ENCODE peak calls at places on chromosomes 11 and 22, in eight cellular contexts. I is EL; U is adrenal gland; A is central memory CD4-positive, alpha-beta T cell; P is A549; Y is brain microvascular endothelial cell; F is activated gamma-delta T cell treated with anti-CD3 and anti-CD28 coated beads, Interleukin-2, amount 50 U/mL, for 16 hours; E is NCI-H1417 treated with DMSO at 0.1 percent for 48 hours. T is an unnamed sample.

GRCh38 chr11:100010393-100010792 is 676.7 kb upstream of the ARHGAP42 start:
- DNase-seq in Y (no peak), A (no peak), I (no peak), E (no peak), F (no peak), P (no peak), U (no peak), T (no peak)

GRCh38 chr11:88807349-88807748 is 258.4 kb downstream of the GRM5 start:
- DNase-seq in P (no peak), A (no peak), E (no peak), Y (no peak), F (no peak), U (no peak), I (no peak), T (no peak)

GRCh38 chr11:57698843-57699365 is 13.1 kb downstream of the MED19 start:
- DNase-seq in U (no peak), Y (no peak), A (no peak), E (no peak), F (no peak), I (no peak), P (no peak), T (no peak)

GRCh38 chr11:131666617-131667016 is 296.2 kb downstream of the NTM start:
- DNase-seq in A (no peak), U (no peak), Y (no peak), E (no peak), I (peak), P (no peak), F (no peak), T (no peak)

GRCh38 chr22:18987765-18988164 is 51.7 kb upstream of the PRODH start:
- DNase-seq in E (no peak), U (no peak), P (no peak), F (no peak), A (no peak), I (no peak), Y (no peak), T (no peak)

GRCh38 chr11:110131386-110132123 is 38.4 kb downstream of the ZC3H12C start:
- DNase-seq in U (no peak), E (peak), P (no peak), F (no peak), I (no peak), Y (no peak), A (no peak), T (peak)

GRCh38 chr11:34431979-34432378 is 6.8 kb upstream of the CAT start:
- DNase-seq in A (no peak), F (no peak), P (no peak), E (no peak), Y (no peak), U (no peak), I (no peak), T (no peak)

GRCh38 chr11:65426839-65427690 is 4.5 kb downstream of the NEAT1 start:
- DNase-seq in P (peak), E (no peak), F (no peak), U (peak), I (peak), A (peak), Y (peak), T (no peak)

GRCh38 chr22:37632174-37633081 is 7.0 kb upstream of the SH3BP1 start:
- DNase-seq in U (no peak), F (no peak), Y (no peak), I (no peak), E (no peak), A (no peak), P (no peak), T (no peak)

GRCh38 chr22:24883426-24883825 is 63.1 kb downstream of the LHFPL7 start:
- DNase-seq in F (no peak), E (no peak), P (no peak), U (no peak), Y (no peak), I (no peak), A (no peak), T (no peak)

GRCh38 chr22:32206774-32207758 is 2.2 kb upstream of the RFPL2 start:
- DNase-seq in P (peak), E (no peak), U (no peak), I (peak), F (no peak), Y (peak), A (peak), T (no peak)

GRCh38 chr11:76736773-76737495 is 46.2 kb upstream of the TSKU start:
- DNase-seq in E (no peak), Y (no peak), I (no peak), A (no peak), P (no peak), U (no peak), F (no peak), T (no peak)

GRCh38 chr11:119416606-119417580 is 6.1 kb downstream of the THY1 start:
- DNase-seq in F (no peak), A (no peak), I (peak), Y (no peak), U (no peak), E (no peak), P (no peak), T (no peak)

GRCh38 chr11:101987370-101987769 is 59.9 kb upstream of the CFAP300 start:
- DNase-seq in Y (no peak), E (no peak), I (no peak), P (no peak), U (no peak), A (no peak), F (no peak), T (no peak)

GRCh38 chr11:93396356-93396755 is 65.8 kb downstream of the DEUP1 start:
- DNase-seq in I (peak), F (no peak), P (no peak), U (no peak), Y (peak), A (no peak), E (no peak), T (no peak)

GRCh38 chr11:74453373-74453975 is 13.9 kb downstream of the KCNE3 start:
- DNase-seq in A (peak), F (peak), P (peak), U (peak), E (peak), I (peak), Y (peak), T (no peak)

GRCh38 chr11:69938206-69938605 is 119.0 kb upstream of the FGF3 start:
- DNase-seq in E (no peak), F (no peak), A (no peak), P (no peak), U (no peak), I (no peak), Y (no peak), T (no peak)

GRCh38 chr22:24894998-24895397 is 51.5 kb downstream of the LHFPL7 start:
- DNase-seq in E (no peak), A (no peak), I (peak), Y (peak), P (peak), U (peak), F (no peak), T (no peak)

GRCh38 chr11:17026487-17027082 is 12.4 kb upstream of the PLEKHA7 start:
- DNase-seq in A (no peak), P (no peak), I (no peak), Y (no peak), U (no peak), F (no peak), E (no peak), T (no peak)

GRCh38 chr11:123381817-123382554 is 48.1 kb upstream of the GRAMD1B start:
- DNase-seq in P (no peak), F (no peak), I (no peak), E (no peak), A (no peak), Y (no peak), U (no peak), T (no peak)

GRCh38 chr22:37184380-37184755 is 3.7 kb downstream of the C1QTNF6 start:
- DNase-seq in A (no peak), E (no peak), I (no peak), P (no peak), U (no peak), F (no peak), Y (no peak), T (no peak)

GRCh38 chr11:20397281-20397680 is 9.8 kb downstream of the PRMT3 start:
- DNase-seq in I (peak), P (peak), U (no peak), A (peak), F (no peak), Y (peak), E (no peak), T (peak)

GRCh38 chr11:111370902-111371578 is 8.0 kb downstream of the POU2AF1 start:
- DNase-seq in A (no peak), E (no peak), P (no peak), I (no peak), Y (no peak), U (no peak), F (no peak), T (no peak)

GRCh38 chr22:22786301-22787115 is 101.1 kb upstream of the IGLL5 start:
- DNase-seq in Y (no peak), E (peak), P (no peak), A (no peak), I (no peak), F (no peak), U (no peak), T (peak)

GRCh38 chr11:15941206-15941770 is 415.1 kb downstream of the SOX6 start:
- DNase-seq in Y (no peak), A (no peak), U (peak), I (peak), F (no peak), E (no peak), P (no peak), T (no peak)

GRCh38 chr11:72191961-72192381 is at the start of gene FOLR1:
- DNase-seq in F (no peak), I (peak), U (no peak), P (no peak), E (no peak), A (no peak), Y (no peak), T (no peak)

GRCh38 chr11:67275606-67276409 is 9.5 kb downstream of the GRK2 start:
- DNase-seq in A (peak), F (no peak), Y (no peak), U (no peak), P (no peak), I (no peak), E (no peak), T (no peak)

GRCh38 chr11:45816614-45817013 is 11.7 kb downstream of the SLC35C1 start:
- DNase-seq in A (no peak), Y (no peak), E (no peak), P (no peak), F (no peak), U (no peak), I (no peak), T (no peak)

GRCh38 chr22:24824250-24824649 is 18.2 kb downstream of the SGSM1 start:
- DNase-seq in U (no peak), Y (no peak), A (no peak), I (no peak), F (no peak), E (no peak), P (no peak), T (no peak)

GRCh38 chr11:93403930-93404329 is 73.4 kb downstream of the DEUP1 start:
- DNase-seq in A (no peak), P (no peak), E (no peak), Y (no peak), F (no peak), U (no peak), I (no peak), T (no peak)

GRCh38 chr22:41688365-41689211 is at the start of gene SNU13:
- DNase-seq in F (peak), P (peak), A (peak), E (peak), I (peak), U (peak), Y (peak), T (peak)

GRCh38 chr22:36936362-36937116 is 23.1 kb downstream of the CSF2RB start:
- DNase-seq in F (no peak), P (no peak), E (no peak), Y (no peak), I (no peak), A (no peak), U (no peak), T (no peak)

T was measured in NCI-H1436 treated with DMSO at 0.1 percent for 48 hours.